ENCODE peak calls at places on chromosomes 1 and 21, in five cellular contexts. P is bronchial epithelial cell, N is colonic mucosa, X is HT1080, C is ecto neural progenitor cell. M is an unnamed sample.

GRCh38 chr1:171248309-171248708 is at the start of gene FMO1:
- DNase-seq in P (no peak), N (no peak), X (no peak), C (no peak), M (no peak)

GRCh38 chr1:190102757-190103326 is 374.8 kb downstream of the BRINP3 start:
- DNase-seq in P (no peak), N (no peak), X (no peak), C (no peak), M (no peak)

GRCh38 chr1:111745670-111746613 is 6.7 kb upstream of the INKA2 start:
- DNase-seq in P (peak; percentile 50), N (no peak), X (no peak), C (no peak), M (no peak)

GRCh38 chr1:21680918-21681317 is 11.8 kb upstream of the RAP1GAP start:
- DNase-seq in P (no peak), N (no peak), X (no peak), C (no peak), M (no peak)

GRCh38 chr1:119327436-119328155 is 41.0 kb upstream of the HAO2 start:
- DNase-seq in P (no peak), N (peak; percentile 49), X (no peak), C (peak; percentile 72), M (peak; percentile 58)

GRCh38 chr1:32464191-32464715 is 619 bp upstream of the ZBTB8B start:
- DNase-seq in P (peak; percentile 35), N (no peak), X (no peak), C (peak; percentile 52), M (peak; percentile 47)

GRCh38 chr1:206739411-206740076 is 31.0 kb upstream of the IL19 start:
- DNase-seq in P (peak; percentile 12), N (no peak), X (no peak), C (no peak), M (no peak)

GRCh38 chr1:91059157-91059556 is 37.3 kb upstream of the ZNF644 start:
- DNase-seq in P (no peak), N (no peak), X (no peak), C (no peak), M (no peak)

GRCh38 chr1:58783090-58783992 is 506 bp downstream of the JUN start:
- DNase-seq in P (no peak), N (peak; percentile 53), X (peak; percentile 49), C (peak; percentile 78), M (peak; percentile 79)

GRCh38 chr1:111448482-111448917 is 556 bp downstream of the WDR77 start:
- DNase-seq in P (peak; percentile 53), N (peak; percentile 38), X (peak; percentile 13), C (no peak), M (peak; percentile 45)

GRCh38 chr1:67647036-67647798 is 37.8 kb upstream of the GADD45A start:
- DNase-seq in P (no peak), N (peak; percentile 49), X (peak; percentile 82), C (no peak), M (peak; percentile 61)

GRCh38 chr1:44316231-44316759 is 38.8 kb downstream of the ERI3 start:
- DNase-seq in P (no peak), N (no peak), X (no peak), C (no peak), M (peak; percentile 45)

GRCh38 chr1:36207339-36207738 is 16.9 kb upstream of the THRAP3 start:
- DNase-seq in P (peak; percentile 24), N (no peak), X (peak; percentile 18), C (no peak), M (peak; percentile 96)

GRCh38 chr1:226100436-226101347 is 38.2 kb downstream of the H3-3A start:
- DNase-seq in P (peak; percentile 95), N (peak; percentile 56), X (no peak), C (no peak), M (peak; percentile 35)

GRCh38 chr1:19042675-19043578 is 86.5 kb upstream of the IFFO2 start:
- DNase-seq in P (no peak), N (no peak), X (no peak), C (peak; percentile 49), M (no peak)

GRCh38 chr1:85244271-85245053 is 15.0 kb downstream of the C1orf52 start:
- DNase-seq in P (no peak), N (no peak), X (peak; percentile 55), C (no peak), M (no peak)

GRCh38 chr1:147334292-147334691 is 91.8 kb downstream of the CHD1L start:
- DNase-seq in P (no peak), N (no peak), X (no peak), C (no peak), M (peak; percentile 20)

GRCh38 chr21:26835027-26835713 is 10.0 kb downstream of the ADAMTS1 start:
- DNase-seq in P (peak; percentile 93), N (no peak), X (peak; percentile 48), C (no peak), M (peak; percentile 46)

GRCh38 chr21:26845066-26845749 is at the start of gene ADAMTS1:
- DNase-seq in P (peak; percentile 47), N (peak; percentile 78), X (no peak), C (peak; percentile 95), M (peak; percentile 80)

GRCh38 chr1:161946071-161946987 is 77.3 kb downstream of the OLFML2B start:
- DNase-seq in P (no peak), N (no peak), X (no peak), C (no peak), M (peak; percentile 59)

GRCh38 chr1:180462099-180462498 is 40.3 kb downstream of the ACBD6 start:
- DNase-seq in P (no peak), N (no peak), X (no peak), C (no peak), M (peak; percentile 2)

GRCh38 chr21:21688877-21689276 is 690.7 kb downstream of the NCAM2 start:
- DNase-seq in P (no peak), N (no peak), X (peak; percentile 26), C (peak; percentile 55), M (peak; percentile 70)

GRCh38 chr1:192846950-192847349 is 38.1 kb downstream of the RGS2 start:
- DNase-seq in P (peak; percentile 51), N (no peak), X (no peak), C (no peak), M (peak; percentile 18)

GRCh38 chr1:236206548-236206947 is 64.2 kb downstream of the GPR137B start:
- DNase-seq in P (no peak), N (peak; percentile 20), X (no peak), C (peak; percentile 53), M (peak; percentile 2)

GRCh38 chr1:54798769-54799641 is 2.1 kb downstream of the TTC22 start:
- DNase-seq in P (peak; percentile 80), N (peak; percentile 73), X (no peak), C (no peak), M (no peak)